ENCODE peak calls at places on chromosomes 7 and 10, in seven cellular contexts. N, J, K, A, O, L and D are unnamed samples.

GRCh38 chr7:102918865-102919264 is 6.1 kb downstream of the LRRC17 start:
- DNase-seq in L (no peak), O (peak; percentile 37), N (no peak), J (no peak), K (no peak), A (no peak), D (no peak)

GRCh38 chr10:17951868-17952371 is at the start of gene SLC39A12:
- DNase-seq in O (peak; percentile 54), A (no peak), J (no peak), L (no peak), N (no peak), K (no peak), D (peak; percentile 37)

GRCh38 chr7:602341-603141 is 82.9 kb upstream of the PDGFA start:
- DNase-seq in K (no peak), A (peak; percentile 32), J (peak; percentile 77), O (no peak), L (peak; percentile 70), N (no peak), D (no peak)

GRCh38 chr7:5088906-5089305 is 43.2 kb downstream of the RBAK start:
- DNase-seq in K (no peak), J (no peak), O (no peak), A (no peak), L (no peak), N (no peak), D (no peak)

GRCh38 chr7:44460325-44460724 is 30.1 kb downstream of the NUDCD3 start:
- DNase-seq in K (peak; percentile 54), A (peak; percentile 87), N (no peak), L (peak; percentile 69), O (no peak), J (peak; percentile 51), D (no peak)

GRCh38 chr10:124249812-124250432 is 156.5 kb upstream of the CHST15 start:
- DNase-seq in O (no peak), J (no peak), N (no peak), L (no peak), A (no peak), K (no peak), D (no peak)

GRCh38 chr10:9762966-9763656 is 1254.6 kb upstream of the CELF2 start:
- DNase-seq in A (no peak), L (no peak), O (peak; percentile 91), J (no peak), K (no peak), N (no peak), D (peak; percentile 52)

GRCh38 chr7:5696346-5697100 is 84.9 kb downstream of the RNF216 start:
- DNase-seq in J (no peak), L (no peak), N (no peak), O (no peak), K (no peak), A (no peak), D (no peak)

GRCh38 chr10:32459072-32459703 is 13.2 kb downstream of the CCDC7 start:
- DNase-seq in K (peak; percentile 25), A (peak; percentile 83), O (no peak), N (no peak), J (no peak), L (peak; percentile 20), D (no peak)

GRCh38 chr7:138853448-138853847 is 55.5 kb upstream of the ATP6V0A4 start:
- DNase-seq in A (no peak), J (no peak), N (no peak), O (no peak), K (no peak), L (no peak), D (no peak)

GRCh38 chr7:33243319-33243881 is 114.0 kb downstream of the BBS9 start:
- DNase-seq in J (no peak), N (no peak), K (no peak), O (peak; percentile 81), L (no peak), A (no peak), D (peak; percentile 27)

GRCh38 chr7:10662982-10663884 is 310.4 kb upstream of the PHF14 start:
- DNase-seq in K (no peak), O (no peak), L (no peak), N (no peak), A (no peak), J (no peak), D (no peak)

GRCh38 chr7:81665236-81665635 is 104.6 kb downstream of the HGF start:
- DNase-seq in L (no peak), K (no peak), O (no peak), A (no peak), J (no peak), N (no peak), D (no peak)

GRCh38 chr7:92425311-92425947 is 21.9 kb upstream of the GATAD1 start:
- DNase-seq in K (no peak), N (no peak), A (no peak), L (no peak), O (no peak), J (no peak), D (no peak)

GRCh38 chr10:123882681-123883445 is 8.7 kb downstream of the CPXM2 start:
- DNase-seq in J (no peak), K (no peak), O (no peak), N (no peak), L (no peak), A (no peak), D (no peak)

GRCh38 chr7:124765401-124766352 is at the start of gene GPR37:
- DNase-seq in N (peak; percentile 93), J (peak; percentile 35), O (peak; percentile 29), K (no peak), A (peak; percentile 33), L (peak; percentile 66), D (peak; percentile 78)

GRCh38 chr7:142384508-142384922 is 126.7 kb upstream of the PRSS58 start:
- DNase-seq in N (no peak), A (peak; percentile 68), L (peak; percentile 58), K (no peak), J (peak; percentile 53), O (peak; percentile 25), D (no peak)

GRCh38 chr7:134660961-134661376 is 14.3 kb downstream of the BPGM start:
- DNase-seq in L (no peak), O (peak; percentile 69), K (no peak), N (no peak), J (no peak), A (no peak), D (peak; percentile 61)

GRCh38 chr10:124709862-124710261 is 34.3 kb downstream of the FAM53B start:
- DNase-seq in N (no peak), O (no peak), A (no peak), K (no peak), L (no peak), J (no peak), D (no peak)

GRCh38 chr10:35355971-35356724 is 19.8 kb downstream of the CCNY start:
- DNase-seq in N (no peak), O (no peak), J (peak; percentile 31), A (no peak), L (peak; percentile 54), K (no peak), D (no peak)

GRCh38 chr7:75808106-75808505 is 5.5 kb downstream of the CCL24 start:
- DNase-seq in L (no peak), A (no peak), K (no peak), O (no peak), J (no peak), N (no peak), D (no peak)

GRCh38 chr7:159207398-159207797 is 62.7 kb upstream of the VIPR2 start:
- DNase-seq in K (no peak), J (no peak), N (no peak), A (peak; percentile 10), L (no peak), O (no peak), D (no peak)

GRCh38 chr7:132465516-132465915 is 110.8 kb downstream of the PLXNA4 start:
- DNase-seq in J (no peak), A (no peak), K (no peak), O (no peak), L (no peak), N (no peak), D (no peak)

GRCh38 chr10:78749200-78749599 is 319.6 kb upstream of the ZMIZ1 start:
- DNase-seq in N (no peak), K (no peak), O (no peak), L (no peak), J (no peak), A (no peak), D (no peak)

GRCh38 chr10:71080381-71081228 is 131.8 kb upstream of the UNC5B start:
- DNase-seq in N (no peak), J (no peak), L (no peak), A (no peak), K (no peak), O (no peak), D (no peak)

GRCh38 chr10:87045434-87045938 is 25.4 kb downstream of the FAM25A start:
- DNase-seq in K (no peak), A (no peak), L (no peak), J (no peak), O (no peak), N (no peak), D (no peak)

GRCh38 chr10:98041352-98042043 is 11.1 kb upstream of the CRTAC1 start:
- DNase-seq in A (peak; percentile 58), O (peak; percentile 66), N (peak; percentile 26), K (peak; percentile 17), L (peak; percentile 18), J (peak; percentile 59), D (peak; percentile 10)

GRCh38 chr10:49360271-49361177 is 35.4 kb downstream of the DRGX start:
- DNase-seq in N (no peak), L (no peak), J (no peak), O (no peak), K (no peak), A (peak; percentile 12), D (no peak)

GRCh38 chr10:4662576-4663161 is 163.3 kb upstream of the AKR1E2 start:
- DNase-seq in N (no peak), O (no peak), J (no peak), K (no peak), A (no peak), L (no peak), D (no peak)

GRCh38 chr10:112441520-112441919 is 5.2 kb downstream of the ZDHHC6 start:
- DNase-seq in J (no peak), K (no peak), O (no peak), N (no peak), L (no peak), A (no peak), D (no peak)

GRCh38 chr10:117216611-117217195 is 19.4 kb downstream of the KCNK18 start:
- DNase-seq in O (peak; percentile 70), J (peak; percentile 79), A (peak; percentile 71), N (peak; percentile 15), L (peak; percentile 67), K (peak; percentile 62), D (peak; percentile 29)

GRCh38 chr10:17787087-17787942 is 21.8 kb upstream of the MRC1 start:
- DNase-seq in J (no peak), K (no peak), L (no peak), A (no peak), O (peak; percentile 88), N (no peak), D (peak; percentile 86)

GRCh38 chr10:118911361-118911760 is 118.2 kb upstream of the NANOS1 start:
- DNase-seq in O (peak; percentile 62), L (no peak), K (no peak), A (no peak), J (no peak), N (no peak), D (no peak)

GRCh38 chr10:90787906-90788491 is 69.8 kb downstream of the HTR7 start:
- DNase-seq in K (no peak), L (no peak), O (peak; percentile 62), J (peak; percentile 21), N (no peak), A (peak; percentile 22), D (no peak)

GRCh38 chr7:152989889-152990380 is 230.4 kb downstream of the ACTR3B start:
- DNase-seq in K (no peak), J (no peak), N (no peak), L (no peak), O (peak; percentile 13), A (no peak), D (no peak)

GRCh38 chr7:74280985-74281384 is 8.2 kb upstream of the CLIP2 start:
- DNase-seq in L (no peak), O (no peak), N (no peak), J (no peak), A (no peak), K (no peak), D (no peak)

GRCh38 chr10:122648599-122649428 is 50.8 kb downstream of the C10orf120 start:
- DNase-seq in J (peak; percentile 46), K (no peak), A (peak; percentile 50), O (peak; percentile 50), L (peak; percentile 5), N (peak; percentile 23), D (peak; percentile 2)

GRCh38 chr7:140402178-140402835 is 1.6 kb upstream of the RAB19 start:
- DNase-seq in O (peak; percentile 71), A (no peak), J (no peak), L (no peak), N (no peak), K (no peak), D (peak; percentile 39)